ENCODE peak calls at places on chromosomes 4 and X, in four cellular contexts. E is mucosa of descending colon; S is HS-5; B is stimulated activated CD4-positive, alpha-beta T cell treated with anti-CD3 and anti-CD28 coated beads, TNF-alpha, amount 100 ng/mL, for 48 hours. Y is an unnamed sample.

GRCh38 chr4:85650908-85651307 is 176.0 kb downstream of the ARHGAP24 start:
- DNase-seq in B (no peak), S (no peak), E (no peak), Y (no peak)

GRCh38 chrX:38627683-38628082 is 66.3 kb downstream of the TSPAN7 start:
- DNase-seq in B (no peak), S (no peak), E (no peak), Y (no peak)

GRCh38 chrX:15142084-15142715 is 127.7 kb downstream of the ASB9 start:
- DNase-seq in E (no peak), S (no peak), B (no peak), Y (no peak)

GRCh38 chr4:181674315-181674714 is 568.9 kb upstream of the TENM3 start:
- DNase-seq in B (no peak), E (no peak), S (no peak), Y (peak; percentile 85)

GRCh38 chr4:23022032-23022431 is 329.3 kb downstream of the GBA3 start:
- DNase-seq in B (no peak), S (peak; percentile 78), E (no peak), Y (peak; percentile 98)

GRCh38 chrX:16023790-16024734 is 99.3 kb upstream of the GRPR start:
- DNase-seq in E (no peak), B (no peak), S (peak; percentile 31), Y (no peak)

GRCh38 chr4:110498420-110498819 is 22.5 kb downstream of the ENPEP start:
- DNase-seq in S (no peak), E (no peak), B (no peak), Y (no peak)

GRCh38 chr4:111954546-111954945 is 190.7 kb upstream of the FAM241A start:
- DNase-seq in B (no peak), E (no peak), S (no peak), Y (no peak)

GRCh38 chr4:54696649-54697048 is 38.9 kb downstream of the KIT start:
- DNase-seq in E (no peak), B (no peak), S (no peak), Y (no peak)

GRCh38 chr4:3413217-3413671 is 28.5 kb upstream of the HGFAC start:
- DNase-seq in S (no peak), B (no peak), E (peak; percentile 42), Y (no peak)

GRCh38 chrX:45164995-45165394 is 35.7 kb downstream of the DIPK2B start:
- DNase-seq in S (no peak), E (no peak), B (no peak), Y (no peak)

GRCh38 chr4:182486895-182487294 is 243.7 kb downstream of the TENM3 start:
- DNase-seq in B (no peak), E (no peak), S (no peak), Y (no peak)

GRCh38 chr4:158606969-158607368 is 64.7 kb downstream of the C4orf46 start:
- DNase-seq in S (no peak), B (no peak), E (no peak), Y (no peak)

GRCh38 chrX:85922821-85923220 is 124.5 kb downstream of the CHM start:
- DNase-seq in E (no peak), B (no peak), S (peak; percentile 55), Y (no peak)

GRCh38 chrX:39475372-39475771 is 622.4 kb downstream of the BCOR start:
- DNase-seq in B (no peak), S (no peak), E (no peak), Y (no peak)

GRCh38 chr4:108037884-108038283 is 48.2 kb downstream of the HADH start:
- DNase-seq in S (no peak), B (no peak), E (no peak), Y (no peak)

GRCh38 chr4:144683516-144683915 is 37.6 kb downstream of the HHIP start:
- DNase-seq in S (no peak), B (no peak), E (no peak), Y (no peak)

GRCh38 chr4:52856802-52857201 is 5.3 kb upstream of the RASL11B start:
- DNase-seq in S (no peak), E (no peak), B (no peak), Y (no peak)

GRCh38 chr4:7536876-7537275 is 102.1 kb upstream of the PSAPL1 start:
- DNase-seq in B (no peak), E (no peak), S (no peak), Y (no peak)

GRCh38 chr4:188262464-188262863 is 123.2 kb downstream of the TRIML1 start:
- DNase-seq in S (no peak), B (no peak), E (no peak), Y (no peak)

GRCh38 chr4:110452546-110452945 is 23.4 kb upstream of the ENPEP start:
- DNase-seq in S (no peak), E (no peak), B (no peak), Y (no peak)

GRCh38 chrX:148592595-148592994 is 92.2 kb downstream of the AFF2 start:
- DNase-seq in B (no peak), S (no peak), E (no peak), Y (no peak)

GRCh38 chr4:185713272-185713671 is 98.7 kb downstream of the SORBS2 start:
- DNase-seq in S (no peak), E (no peak), B (no peak), Y (no peak)

GRCh38 chr4:957581-958313 is 15.6 kb downstream of the DGKQ start:
- DNase-seq in E (peak; percentile 46), S (no peak), B (no peak), Y (no peak)

GRCh38 chr4:176780995-176781738 is 11.6 kb downstream of the VEGFC start:
- DNase-seq in B (no peak), E (no peak), S (no peak), Y (no peak)

GRCh38 chrX:18927558-18927957 is 56.4 kb downstream of the PHKA2 start:
- DNase-seq in B (no peak), S (no peak), E (no peak), Y (no peak)

GRCh38 chr4:110626532-110627153 is 3.8 kb upstream of the PITX2 start:
- DNase-seq in B (no peak), S (no peak), E (no peak), Y (no peak)

GRCh38 chr4:24244663-24245519 is 339.5 kb downstream of the DHX15 start:
- DNase-seq in S (no peak), E (no peak), B (no peak), Y (no peak)

GRCh38 chrX:104566921-104567501 is 1.0 kb downstream of the IL1RAPL2 start:
- DNase-seq in E (no peak), S (no peak), B (no peak), Y (no peak)

GRCh38 chr4:37970702-37971101 is 10.5 kb downstream of the PTTG2 start:
- DNase-seq in B (peak; percentile 33), E (peak; percentile 84), S (no peak), Y (no peak)

GRCh38 chr4:107709916-107710315 is 10.1 kb downstream of the PAPSS1 start:
- DNase-seq in B (no peak), E (no peak), S (no peak), Y (no peak)

GRCh38 chr4:127604949-127605709 is 27.6 kb upstream of the INTU start:
- DNase-seq in S (no peak), E (no peak), B (no peak), Y (no peak)

GRCh38 chr4:3176625-3177229 is 72.2 kb upstream of the MSANTD1 start:
- DNase-seq in E (no peak), S (no peak), B (no peak), Y (no peak)